ENCODE peak calls at places on chromosomes 4 and X, in four cellular contexts. D is fibroblast of lung, Z is GM12878, Y is HCT116. C is an unnamed sample.

GRCh38 chrX:153063315-153063714 is 7.0 kb downstream of the PNMA3 start:
- DNase-seq in D (peak; percentile 3), Z (no peak), Y (no peak), C (no peak)

GRCh38 chr4:48815483-48815882 is 15.4 kb upstream of the OCIAD1 start:
- DNase-seq in D (no peak), Z (no peak), Y (no peak), C (no peak)

GRCh38 chr4:1488357-1488756 is 82.1 kb upstream of the NKX1-1 start:
- DNase-seq in D (no peak), Z (no peak), Y (no peak), C (no peak)

GRCh38 chr4:132297346-132297745 is 851.7 kb upstream of the PCDH10 start:
- DNase-seq in D (peak; percentile 25), Z (no peak), Y (no peak), C (no peak)

GRCh38 chrX:38304010-38304409 is 23.3 kb downstream of the RPGR start:
- DNase-seq in D (peak; percentile 19), Z (no peak), Y (no peak), C (no peak)

GRCh38 chr4:81198151-81198550 is 16.9 kb downstream of the PRKG2 start:
- DNase-seq in D (no peak), Z (no peak), Y (no peak), C (no peak)

GRCh38 chr4:53906786-53907185 is 157.6 kb downstream of the CHIC2 start:
- DNase-seq in D (peak; percentile 41), Z (no peak), Y (no peak), C (peak; percentile 47)

GRCh38 chrX:38800981-38801845 is at the start of gene MID1IP1:
- DNase-seq in D (peak; percentile 93), Z (no peak), Y (peak; percentile 77), C (no peak)

GRCh38 chr4:6449335-6449734 is 23.1 kb downstream of the PPP2R2C start:
- DNase-seq in D (no peak), Z (no peak), Y (no peak), C (no peak)

GRCh38 chr4:175805863-175806262 is 6.2 kb downstream of the GPM6A start:
- DNase-seq in D (no peak), Z (no peak), Y (no peak), C (no peak)

GRCh38 chr4:92969650-92970370 is 666.0 kb downstream of the GRID2 start:
- DNase-seq in D (peak; percentile 95), Z (no peak), Y (peak; percentile 56), C (no peak)

GRCh38 chrX:9429767-9430166 is 35.1 kb upstream of the TBL1X start:
- DNase-seq in D (no peak), Z (no peak), Y (no peak), C (no peak)

GRCh38 chrX:11770320-11770719 is 12.3 kb downstream of the MSL3 start:
- DNase-seq in D (peak; percentile 69), Z (peak; percentile 68), Y (peak; percentile 22), C (peak; percentile 91)

GRCh38 chr4:174867893-174868292 is 38.8 kb upstream of the GLRA3 start:
- DNase-seq in D (no peak), Z (no peak), Y (no peak), C (no peak)

GRCh38 chrX:86148594-86148993 is 343 bp downstream of the DACH2 start:
- DNase-seq in D (no peak), Z (no peak), Y (no peak), C (no peak)

GRCh38 chr4:139247656-139248238 is 32.3 kb downstream of the MGARP start:
- DNase-seq in D (no peak), Z (no peak), Y (no peak), C (no peak)

GRCh38 chr4:142435599-142436235 is 410.4 kb downstream of the INPP4B start:
- DNase-seq in D (no peak), Z (no peak), Y (no peak), C (no peak)

GRCh38 chr4:6271701-6272465 is 2.2 kb downstream of the WFS1 start:
- DNase-seq in D (no peak), Z (no peak), Y (no peak), C (no peak)

GRCh38 chr4:7778524-7779193 is 161.0 kb downstream of the AFAP1 start:
- DNase-seq in D (peak; percentile 59), Z (no peak), Y (no peak), C (no peak)

GRCh38 chr4:121564840-121565375 is 131.9 kb downstream of the ANXA5 start:
- DNase-seq in D (peak; percentile 3), Z (no peak), Y (no peak), C (no peak)

GRCh38 chrX:139766545-139766983 is 58.6 kb upstream of the MCF2 start:
- DNase-seq in D (no peak), Z (peak; percentile 8), Y (no peak), C (no peak)

GRCh38 chr4:8471211-8471875 is 30.8 kb downstream of the TRMT44 start:
- DNase-seq in D (no peak), Z (no peak), Y (no peak), C (no peak)

GRCh38 chrX:74779175-74779574 is 146.1 kb downstream of the NEXMIF start:
- DNase-seq in D (no peak), Z (no peak), Y (no peak), C (no peak)

GRCh38 chrX:124231454-124231853 is 101.0 kb upstream of the TEX13D start:
- DNase-seq in D (no peak), Z (no peak), Y (no peak), C (no peak)

GRCh38 chrX:108732630-108733321 is 3.6 kb downstream of the IRS4 start:
- DNase-seq in D (no peak), Z (no peak), Y (no peak), C (no peak)

GRCh38 chrX:87299563-87300160 is 217.9 kb upstream of the KLHL4 start:
- DNase-seq in D (peak; percentile 24), Z (no peak), Y (no peak), C (peak; percentile 75)

GRCh38 chr4:74202062-74202586 is 44.2 kb downstream of the MTHFD2L start:
- DNase-seq in D (peak; percentile 39), Z (no peak), Y (no peak), C (no peak)

GRCh38 chrX:77743720-77744119 is 42.3 kb downstream of the ATRX start:
- DNase-seq in D (no peak), Z (no peak), Y (no peak), C (no peak)

GRCh38 chrX:151402719-151403390 is 5.8 kb downstream of the VMA21 start:
- DNase-seq in D (no peak), Z (no peak), Y (no peak), C (no peak)

GRCh38 chr4:159160242-159160641 is 57.4 kb downstream of the RAPGEF2 start:
- DNase-seq in D (no peak), Z (no peak), Y (no peak), C (no peak)

GRCh38 chr4:84286048-84286447 is 213.0 kb downstream of the NKX6-1 start:
- DNase-seq in D (no peak), Z (no peak), Y (no peak), C (no peak)

GRCh38 chrX:13463608-13464007 is 105.8 kb upstream of the EGFL6 start:
- DNase-seq in D (peak; percentile 93), Z (no peak), Y (no peak), C (no peak)

GRCh38 chrX:105191878-105192277 is 28.6 kb downstream of the TEX13A start:
- DNase-seq in D (no peak), Z (no peak), Y (no peak), C (peak; percentile 63)

GRCh38 chr4:108029731-108030130 is 40.0 kb downstream of the HADH start:
- DNase-seq in D (no peak), Z (no peak), Y (no peak), C (no peak)

GRCh38 chrX:134932528-134933217 is 58.1 kb upstream of the SMIM10 start:
- DNase-seq in D (peak; percentile 41), Z (no peak), Y (no peak), C (no peak)

GRCh38 chr4:72689929-72690328 is 120.9 kb upstream of the ADAMTS3 start:
- DNase-seq in D (peak; percentile 2), Z (no peak), Y (no peak), C (no peak)

GRCh38 chr4:125432078-125432477 is 117.3 kb downstream of the FAT4 start:
- DNase-seq in D (peak; percentile 46), Z (no peak), Y (peak; percentile 1), C (peak; percentile 46)

GRCh38 chrX:129427267-129427666 is 96.0 kb downstream of the SMARCA1 start:
- DNase-seq in D (no peak), Z (no peak), Y (peak; percentile 0), C (peak; percentile 43)
- H3K9me3 ChIP-seq in D (no peaks in the 10 kb centered on the region), Z (no peaks in the 10 kb centered on the region), Y (no peaks in the 10 kb centered on the region), C (no peaks in the 10 kb centered on the region)

DNA sequence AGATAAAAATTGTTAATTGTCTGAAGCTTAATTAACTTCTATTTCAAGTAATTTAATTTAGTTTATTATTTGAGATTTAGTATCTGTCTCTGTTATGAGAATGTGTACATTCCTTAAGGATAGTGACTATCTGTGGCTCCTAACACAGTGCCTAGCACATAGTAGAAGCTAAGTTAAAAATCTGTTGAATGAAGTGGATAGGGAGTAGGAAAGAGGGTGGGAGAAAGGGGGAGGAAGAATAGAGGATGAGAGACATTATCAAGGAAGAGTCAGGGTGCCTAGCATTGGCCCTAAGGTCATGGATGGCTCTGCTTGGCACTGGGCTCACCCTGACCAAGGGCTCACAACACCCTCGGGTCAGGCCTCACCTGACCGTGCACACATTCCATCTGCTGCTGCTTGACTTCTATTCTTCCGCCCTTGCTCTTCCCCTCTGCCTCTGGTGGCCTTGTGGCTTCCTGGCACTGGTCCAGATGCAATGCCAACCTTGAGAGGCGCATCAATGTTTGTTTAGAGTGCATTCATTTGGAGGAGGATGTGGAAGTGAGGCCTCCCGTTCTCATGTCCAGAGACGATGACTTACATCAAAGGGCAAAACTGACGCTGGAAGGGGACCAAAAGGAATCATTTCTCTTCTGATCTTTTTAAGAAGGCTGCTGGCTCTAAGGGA is 42.3 kb downstream of the TRIM2 start:
- DNase-seq in D (no peak), Z (no peak), Y (no peak), C (no peak)
- H3K4me1 ChIP-seq in D (peaks cover 7% of the 10 kb centered on the region), Z (peaks cover 5% of the 10 kb centered on the region), Y (peaks cover 39% of the 10 kb centered on the region), C (peaks cover 31% of the 10 kb centered on the region)

DNA sequence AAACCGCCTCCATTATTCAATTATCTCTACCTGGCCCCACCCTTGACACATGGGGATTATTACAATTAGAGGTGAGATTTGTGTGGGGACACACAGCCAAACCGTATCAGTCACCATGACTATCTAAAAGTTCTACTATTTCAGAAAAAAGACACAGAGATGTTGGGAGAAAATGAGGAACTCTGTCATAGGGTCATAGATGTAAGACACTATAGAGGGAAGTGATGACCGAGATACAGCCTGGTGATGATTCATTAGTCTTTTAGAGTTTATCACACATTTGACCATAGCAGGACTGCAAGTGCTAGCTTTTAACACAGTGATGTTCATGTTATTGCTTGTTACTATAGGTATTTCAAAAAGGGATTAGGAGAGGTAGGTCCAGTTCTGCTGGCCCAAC is 357.0 kb upstream of the AADAT start:
- DNase-seq in D (no peak), Z (no peak), Y (no peak), C (no peak)
- H3K4me2 ChIP-seq in D (no peak overlapping the region), Z (no peak overlapping the region), Y (no peak overlapping the region), C (no peak overlapping the region)

GRCh38 chr4:42487230-42487629 is 89.9 kb downstream of the SHISA3 start:
- DNase-seq in D (no peak), Z (no peak), Y (no peak), C (no peak)
- H3K9me3 ChIP-seq in D (no peaks in the 10 kb centered on the region), Z (no peaks in the 10 kb centered on the region), Y (no peaks in the 10 kb centered on the region), C (no peaks in the 10 kb centered on the region)

GRCh38 chrX:130110379-130111219 is at the start of gene ELF4:
- DNase-seq in D (peak; percentile 55), Z (no peak), Y (no peak), C (peak; percentile 86)
- H3K4me1 ChIP-seq in D (no peaks in the 10 kb centered on the region), Z (peaks cover 15% of the 10 kb centered on the region), Y (peaks cover 19% of the 10 kb centered on the region), C (peaks cover 43% of the 10 kb centered on the region)

C was measured in Karpas-422.